ENCODE peak calls at places on chromosome 1, in four cellular contexts. Y, L, B and Z are unnamed samples.

GRCh38 chr1:217417363-217417762 is 213.5 kb downstream of the GPATCH2 start:
- DNase-seq in Y (no peak), L (no peak), B (no peak), Z (no peak)

GRCh38 chr1:153932071-153932592 is 9.4 kb upstream of the GATAD2B start:
- DNase-seq in Y (no peak), L (no peak), B (no peak), Z (no peak)

GRCh38 chr1:54808443-54809207 is 7.5 kb upstream of the TTC22 start:
- DNase-seq in Y (no peak), L (no peak), B (peak; percentile 13), Z (no peak)

GRCh38 chr1:209544098-209544497 is 39.4 kb upstream of the CAMK1G start:
- DNase-seq in Y (no peak), L (no peak), B (peak; percentile 54), Z (no peak)

GRCh38 chr1:85572574-85572973 is 8.0 kb upstream of the CCN1 start:
- DNase-seq in Y (no peak), L (no peak), B (no peak), Z (no peak)

GRCh38 chr1:51247022-51247421 is 10.9 kb downstream of the RNF11 start:
- DNase-seq in Y (no peak), L (no peak), B (no peak), Z (no peak)

GRCh38 chr1:90924982-90925381 is 96.9 kb downstream of the ZNF644 start:
- DNase-seq in Y (no peak), L (no peak), B (no peak), Z (no peak)

GRCh38 chr1:23559985-23560755 is 869 bp upstream of the ID3 start:
- DNase-seq in Y (no peak), L (no peak), B (no peak), Z (no peak)

GRCh38 chr1:171310661-171311087 is 3.3 kb upstream of the FMO4 start:
- DNase-seq in Y (no peak), L (no peak), B (no peak), Z (no peak)

GRCh38 chr1:241696172-241696814 is 44.2 kb downstream of the WDR64 start:
- DNase-seq in Y (no peak), L (no peak), B (no peak), Z (no peak)

GRCh38 chr1:205191617-205192016 is 19.9 kb downstream of the DSTYK start:
- DNase-seq in Y (no peak), L (no peak), B (no peak), Z (no peak)

GRCh38 chr1:178060789-178061556 is 32.9 kb upstream of the RASAL2 start:
- DNase-seq in Y (no peak), L (no peak), B (no peak), Z (no peak)

GRCh38 chr1:95953005-95953404 is 719.0 kb downstream of the RWDD3 start:
- DNase-seq in Y (no peak), L (no peak), B (no peak), Z (no peak)

GRCh38 chr1:201705389-201705788 is 123.6 kb upstream of the IPO9 start:
- DNase-seq in Y (no peak), L (no peak), B (no peak), Z (no peak)

GRCh38 chr1:153360190-153360589 is 2.5 kb downstream of the S100A9 start:
- DNase-seq in Y (no peak), L (no peak), B (no peak), Z (no peak)

GRCh38 chr1:57770772-57771171 is 346.9 kb upstream of the DAB1 start:
- DNase-seq in Y (no peak), L (no peak), B (no peak), Z (no peak)

GRCh38 chr1:176102700-176103244 is 104.3 kb downstream of the COP1 start:
- DNase-seq in Y (no peak), L (no peak), B (no peak), Z (no peak)

GRCh38 chr1:167541610-167542009 is 12.0 kb downstream of the CREG1 start:
- DNase-seq in Y (no peak), L (no peak), B (no peak), Z (no peak)

GRCh38 chr1:157359309-157360020 is 192.8 kb downstream of the FCRL5 start:
- DNase-seq in Y (no peak), L (no peak), B (no peak), Z (no peak)